ENCODE peak calls at places on chromosomes 2 and 18, in four cellular contexts. One of them, this sample, is unnamed.

GRCh38 chr18:62486290-62486964 is 36.4 kb upstream of the ZCCHC2 start:
- ATAC-seq in body of pancreas: peak
- ATAC-seq in HCT116: peak
- ATAC-seq in gastrocnemius medialis: no peak
- ATAC-seq in this sample: no peak

GRCh38 chr2:32427672-32428622 is 71.1 kb downstream of the BIRC6 start:
- ATAC-seq in body of pancreas: peak
- ATAC-seq in HCT116: no peak
- ATAC-seq in gastrocnemius medialis: peak
- ATAC-seq in this sample: no peak

GRCh38 chr2:43759195-43759594 is 14.6 kb upstream of the DYNC2LI1 start:
- ATAC-seq in body of pancreas: no peak
- ATAC-seq in HCT116: peak
- ATAC-seq in gastrocnemius medialis: no peak
- ATAC-seq in this sample: peak

GRCh38 chr18:69490072-69490471 is 89.4 kb downstream of the DOK6 start:
- ATAC-seq in body of pancreas: no peak
- ATAC-seq in HCT116: no peak
- ATAC-seq in gastrocnemius medialis: no peak
- ATAC-seq in this sample: no peak

GRCh38 chr18:2961828-2962227 is 51.1 kb downstream of the LPIN2 start:
- ATAC-seq in body of pancreas: no peak
- ATAC-seq in HCT116: no peak
- ATAC-seq in gastrocnemius medialis: peak
- ATAC-seq in this sample: no peak

GRCh38 chr2:54628957-54629356 is 94.5 kb upstream of the EML6 start:
- ATAC-seq in body of pancreas: no peak
- ATAC-seq in HCT116: no peak
- ATAC-seq in gastrocnemius medialis: no peak
- ATAC-seq in this sample: no peak

GRCh38 chr2:234980476-234981187 is 28.8 kb downstream of the SH3BP4 start:
- ATAC-seq in body of pancreas: peak
- ATAC-seq in HCT116: peak
- ATAC-seq in gastrocnemius medialis: no peak
- ATAC-seq in this sample: no peak

GRCh38 chr2:98299506-98299905 is 46.8 kb upstream of the CNGA3 start:
- ATAC-seq in body of pancreas: no peak
- ATAC-seq in HCT116: no peak
- ATAC-seq in gastrocnemius medialis: no peak
- ATAC-seq in this sample: no peak

GRCh38 chr2:235996419-235996818 is 171.8 kb downstream of the GBX2 start:
- ATAC-seq in body of pancreas: no peak
- ATAC-seq in HCT116: no peak
- ATAC-seq in gastrocnemius medialis: no peak
- ATAC-seq in this sample: no peak

GRCh38 chr2:105410554-105410953 is 11.7 kb upstream of the FHL2 start:
- ATAC-seq in body of pancreas: no peak
- ATAC-seq in HCT116: no peak
- ATAC-seq in gastrocnemius medialis: no peak
- ATAC-seq in this sample: no peak

GRCh38 chr2:145407-145806 is 99.1 kb upstream of the FAM110C start:
- ATAC-seq in body of pancreas: no peak
- ATAC-seq in HCT116: no peak
- ATAC-seq in gastrocnemius medialis: no peak
- ATAC-seq in this sample: no peak

GRCh38 chr2:70039366-70039765 is 47.9 kb upstream of the PCBP1 start:
- ATAC-seq in body of pancreas: no peak
- ATAC-seq in HCT116: no peak
- ATAC-seq in gastrocnemius medialis: no peak
- ATAC-seq in this sample: no peak

GRCh38 chr2:20122864-20123263 is 71.4 kb upstream of the LAPTM4A start:
- ATAC-seq in body of pancreas: no peak
- ATAC-seq in HCT116: no peak
- ATAC-seq in gastrocnemius medialis: no peak
- ATAC-seq in this sample: no peak

GRCh38 chr2:215664847-215665525 is 229.1 kb upstream of the FN1 start:
- ATAC-seq in body of pancreas: no peak
- ATAC-seq in HCT116: no peak
- ATAC-seq in gastrocnemius medialis: no peak
- ATAC-seq in this sample: peak

GRCh38 chr2:86393521-86394490 is 47.4 kb upstream of the KDM3A start:
- ATAC-seq in body of pancreas: peak
- ATAC-seq in HCT116: peak
- ATAC-seq in gastrocnemius medialis: peak
- ATAC-seq in this sample: no peak

GRCh38 chr18:27064673-27065072 is 120.4 kb downstream of the CHST9 start:
- ATAC-seq in body of pancreas: no peak
- ATAC-seq in HCT116: no peak
- ATAC-seq in gastrocnemius medialis: no peak
- ATAC-seq in this sample: no peak

GRCh38 chr18:46622999-46623398 is 34.0 kb downstream of the LOXHD1 start:
- ATAC-seq in body of pancreas: no peak
- ATAC-seq in HCT116: peak
- ATAC-seq in gastrocnemius medialis: no peak
- ATAC-seq in this sample: no peak

GRCh38 chr2:240966457-240966905 is 31.9 kb upstream of the SNED1 start:
- ATAC-seq in body of pancreas: no peak
- ATAC-seq in HCT116: no peak
- ATAC-seq in gastrocnemius medialis: no peak
- ATAC-seq in this sample: no peak

GRCh38 chr2:70009776-70010175 is 48.3 kb upstream of the ASPRV1 start:
- ATAC-seq in body of pancreas: no peak
- ATAC-seq in HCT116: peak
- ATAC-seq in gastrocnemius medialis: no peak
- ATAC-seq in this sample: no peak

GRCh38 chr2:193670478-193670877 is 1475.7 kb upstream of the TMEFF2 start:
- ATAC-seq in body of pancreas: no peak
- ATAC-seq in HCT116: no peak
- ATAC-seq in gastrocnemius medialis: no peak
- ATAC-seq in this sample: no peak

GRCh38 chr18:2102022-2102421 is 469.3 kb downstream of the METTL4 start:
- ATAC-seq in body of pancreas: no peak
- ATAC-seq in HCT116: no peak
- ATAC-seq in gastrocnemius medialis: no peak
- ATAC-seq in this sample: no peak

GRCh38 chr18:46040747-46041104 is 31.3 kb downstream of the PSTPIP2 start:
- ATAC-seq in body of pancreas: no peak
- ATAC-seq in HCT116: no peak
- ATAC-seq in gastrocnemius medialis: no peak
- ATAC-seq in this sample: no peak

GRCh38 chr2:194223173-194223670 is 1433.8 kb upstream of the SLC39A10 start:
- ATAC-seq in body of pancreas: no peak
- ATAC-seq in HCT116: no peak
- ATAC-seq in gastrocnemius medialis: no peak
- ATAC-seq in this sample: no peak

GRCh38 chr2:175147196-175147595 is 20.8 kb downstream of the ATF2 start:
- ATAC-seq in body of pancreas: no peak
- ATAC-seq in HCT116: no peak
- ATAC-seq in gastrocnemius medialis: no peak
- ATAC-seq in this sample: no peak

GRCh38 chr2:60834270-60834717 is 47.1 kb upstream of the REL start:
- ATAC-seq in body of pancreas: no peak
- ATAC-seq in HCT116: no peak
- ATAC-seq in gastrocnemius medialis: no peak
- ATAC-seq in this sample: no peak

DNA sequence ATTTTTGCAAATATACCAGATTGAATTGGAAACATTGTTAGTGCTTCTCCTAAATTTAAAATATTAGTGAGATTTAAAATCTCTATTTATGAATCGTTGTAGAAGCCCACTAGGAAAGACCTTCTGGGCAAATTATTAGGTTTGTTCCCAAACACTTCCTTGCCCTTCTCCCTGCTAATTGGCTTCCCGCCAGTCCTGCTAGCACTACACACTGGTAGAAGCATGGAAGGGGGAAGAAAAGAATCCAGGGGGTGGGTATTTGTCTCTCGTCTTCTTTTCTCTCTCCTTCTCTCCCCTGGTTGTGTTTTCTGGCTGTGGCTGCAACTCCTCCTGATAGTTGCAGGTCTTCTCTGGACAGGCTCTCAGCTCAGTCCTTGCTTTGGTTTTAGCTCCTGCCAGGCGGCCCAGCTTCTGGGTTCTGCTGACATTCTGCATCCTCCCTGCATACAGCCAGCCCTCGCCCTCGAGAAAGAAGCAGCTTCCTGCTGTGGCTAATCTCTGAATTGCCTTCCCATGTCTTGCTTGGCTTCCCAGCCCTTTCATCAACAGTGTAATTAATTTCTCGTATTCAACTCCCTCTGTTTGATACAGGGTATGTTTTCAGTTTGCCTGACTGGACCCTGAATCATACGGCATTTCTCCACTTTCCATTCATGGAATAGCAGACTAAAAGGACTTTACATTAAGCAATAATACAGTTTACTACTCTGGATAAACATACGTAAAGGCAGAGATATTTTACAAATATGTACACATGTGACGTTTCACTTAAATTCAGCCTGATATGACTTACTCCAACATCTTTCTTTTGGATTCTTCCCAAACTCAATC is 6.9 kb upstream of the PARD3B start:
- ATAC-seq in body of pancreas: no peak
- ATAC-seq in HCT116: no peak
- ATAC-seq in gastrocnemius medialis: no peak
- ATAC-seq in this sample: no peak
- TF ChIP-seq POLR2A in body of pancreas: no peak
- TF ChIP-seq POLR2A in HCT116: no peak
- TF ChIP-seq POLR2A in gastrocnemius medialis: no peak
- TF ChIP-seq POLR2A in this sample: no peak

DNA sequence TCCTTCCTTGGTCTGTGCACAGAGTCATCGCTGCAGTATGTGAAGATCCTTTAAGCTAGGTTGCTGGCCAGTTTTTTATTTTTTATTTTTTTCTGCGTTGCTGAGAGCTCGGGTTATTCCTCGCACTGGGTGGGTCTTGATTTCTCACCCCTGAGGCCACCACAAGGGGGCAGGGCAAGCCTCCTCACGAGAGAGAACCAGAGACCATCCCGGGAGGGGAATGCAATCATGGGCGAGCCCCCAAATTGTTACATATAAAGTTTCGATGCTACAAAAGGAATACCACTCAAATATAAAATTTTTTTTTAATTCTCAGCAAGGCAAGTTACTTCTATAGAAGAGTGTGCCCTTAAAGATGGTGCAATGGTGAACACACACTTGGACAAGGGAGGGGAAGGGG is 24.9 kb downstream of the HTR2B start:
- ATAC-seq in body of pancreas: no peak
- ATAC-seq in HCT116: peak
- ATAC-seq in gastrocnemius medialis: no peak
- ATAC-seq in this sample: no peak
- TF ChIP-seq CTCF in body of pancreas: no peak
- TF ChIP-seq CTCF in HCT116: peak
- TF ChIP-seq CTCF in gastrocnemius medialis: no peak
- TF ChIP-seq CTCF in this sample: no peak

DNA sequence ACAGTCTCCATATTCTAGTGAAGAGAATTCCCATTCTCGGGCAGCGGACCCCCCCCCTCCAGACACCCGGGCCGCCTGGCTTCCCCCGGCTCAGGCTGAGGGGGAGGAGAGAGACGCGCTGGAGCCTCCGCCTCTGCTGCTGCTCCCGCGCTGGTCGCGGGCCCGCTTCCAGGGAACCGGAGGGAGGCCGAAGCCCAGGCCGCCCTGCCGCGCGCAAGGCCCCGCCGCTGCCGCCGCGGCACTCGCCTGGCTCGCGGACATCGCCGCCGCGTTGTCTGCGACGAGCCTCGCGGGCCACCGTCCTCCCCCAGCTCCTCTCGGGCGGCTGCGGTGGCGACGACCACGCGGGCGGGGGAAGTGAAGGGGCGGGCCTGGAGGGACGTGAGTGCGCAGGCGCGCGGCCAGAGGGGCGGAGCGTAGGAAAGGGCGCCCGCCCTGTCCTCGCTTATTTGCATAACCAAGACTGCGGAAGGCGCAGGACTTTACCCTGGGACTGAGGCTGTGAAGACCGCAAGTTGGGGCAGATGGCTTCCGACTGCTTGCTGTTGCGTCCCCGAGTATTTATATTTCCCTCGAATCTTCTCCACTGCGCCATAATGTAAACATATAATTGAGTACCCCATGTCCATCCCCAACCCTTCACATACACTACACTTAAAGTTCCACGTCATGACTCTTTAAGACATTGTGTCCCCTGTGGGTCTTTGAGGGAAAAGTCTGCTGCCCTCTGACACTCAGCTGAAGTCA is at the start of gene ARL5A:
- ATAC-seq in body of pancreas: peak
- ATAC-seq in HCT116: peak
- ATAC-seq in gastrocnemius medialis: peak
- ATAC-seq in this sample: peak
- TF ChIP-seq POLR2A in body of pancreas: peak
- TF ChIP-seq POLR2A in HCT116: peak
- TF ChIP-seq POLR2A in gastrocnemius medialis: peak
- TF ChIP-seq POLR2A in this sample: peak

DNA sequence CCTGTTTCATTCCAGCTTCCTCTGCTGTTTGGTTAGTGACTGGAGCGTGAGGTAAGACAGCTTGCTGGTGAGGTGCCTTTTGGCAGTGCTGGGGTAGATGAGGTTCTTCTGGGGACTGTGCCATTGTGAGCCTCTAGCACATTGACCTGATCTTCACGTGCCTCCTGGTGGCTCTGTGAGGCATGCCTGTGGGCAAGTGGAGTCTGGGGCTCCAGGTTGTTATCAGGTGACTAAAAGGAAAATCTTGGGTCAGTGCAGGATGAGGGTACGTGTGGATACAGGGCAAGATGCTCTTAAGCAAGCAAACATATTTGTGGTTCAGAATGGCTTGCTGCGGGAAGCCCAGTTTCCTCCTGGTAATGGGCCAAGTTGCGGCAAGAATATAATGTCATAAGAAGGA is 75.4 kb downstream of the FHOD3 start:
- ATAC-seq in body of pancreas: no peak
- ATAC-seq in HCT116: no peak
- ATAC-seq in gastrocnemius medialis: peak
- ATAC-seq in this sample: no peak
- TF ChIP-seq CTCF in body of pancreas: no peak
- TF ChIP-seq CTCF in HCT116: no peak
- TF ChIP-seq CTCF in gastrocnemius medialis: no peak
- TF ChIP-seq CTCF in this sample: no peak

GRCh38 chr18:28174181-28174906 is 2.6 kb downstream of the CDH2 start:
- ATAC-seq in body of pancreas: no peak
- ATAC-seq in HCT116: no peak
- ATAC-seq in gastrocnemius medialis: no peak
- ATAC-seq in this sample: no peak
- TF ChIP-seq POLR2A in body of pancreas: no peak
- TF ChIP-seq POLR2A in HCT116: no peak
- TF ChIP-seq POLR2A in gastrocnemius medialis: no peak
- TF ChIP-seq POLR2A in this sample: no peak

GRCh38 chr18:36410346-36410745 is 112.8 kb downstream of the FHOD3 start:
- ATAC-seq in body of pancreas: no peak
- ATAC-seq in HCT116: no peak
- ATAC-seq in gastrocnemius medialis: no peak
- ATAC-seq in this sample: no peak

GRCh38 chr18:36409779-36410178 is 112.3 kb downstream of the FHOD3 start:
- ATAC-seq in body of pancreas: no peak
- ATAC-seq in HCT116: no peak
- ATAC-seq in gastrocnemius medialis: no peak
- ATAC-seq in this sample: no peak

GRCh38 chr18:36408606-36409005 is 111.1 kb downstream of the FHOD3 start:
- ATAC-seq in body of pancreas: no peak
- ATAC-seq in HCT116: no peak
- ATAC-seq in gastrocnemius medialis: no peak
- ATAC-seq in this sample: no peak

GRCh38 chr18:36412778-36413177 is 115.3 kb downstream of the FHOD3 start:
- ATAC-seq in body of pancreas: peak
- ATAC-seq in HCT116: peak
- ATAC-seq in gastrocnemius medialis: no peak
- ATAC-seq in this sample: no peak

GRCh38 chr18:36411745-36412168 is 114.2 kb downstream of the FHOD3 start:
- ATAC-seq in body of pancreas: no peak
- ATAC-seq in HCT116: peak
- ATAC-seq in gastrocnemius medialis: no peak
- ATAC-seq in this sample: no peak
- TF ChIP-seq CTCF in body of pancreas: no peak
- TF ChIP-seq CTCF in HCT116: peak
- TF ChIP-seq CTCF in gastrocnemius medialis: no peak
- TF ChIP-seq CTCF in this sample: no peak

This sample was measured in gastroesophageal sphincter.